ENCODE peak calls at places on chromosomes 4 and X, in five cellular contexts. F is hepatocyte, P is aorta, V is fibroblast of lung, L is foreskin fibroblast. R is an unnamed sample.

GRCh38 chr4:74039065-74039763 is 725 bp upstream of the CXCL3 start:
- DNase-seq in F (no peak), P (no peak), V (peak), L (no peak), R (no peak)

GRCh38 chr4:60656171-60656570 is 544.0 kb upstream of the ADGRL3 start:
- DNase-seq in F (no peak), P (no peak), V (peak), L (no peak), R (no peak)

GRCh38 chr4:173538148-173538902 is 8.3 kb upstream of the HAND2 start:
- DNase-seq in F (no peak), P (peak), V (no peak), L (no peak), R (no peak)

GRCh38 chr4:95409127-95409526 is 139.6 kb downstream of the UNC5C start:
- DNase-seq in F (no peak), P (no peak), V (no peak), L (no peak), R (no peak)

GRCh38 chrX:39145859-39146258 is 344.6 kb downstream of the MID1IP1 start:
- DNase-seq in F (no peak), P (no peak), V (no peak), L (no peak), R (no peak)

GRCh38 chr4:139214039-139214534 is 37.1 kb upstream of the ELF2 start:
- DNase-seq in F (no peak), P (peak), V (peak), L (no peak), R (peak)

GRCh38 chr4:184448828-184449227 is 25.5 kb downstream of the IRF2 start:
- DNase-seq in F (no peak), P (peak), V (peak), L (peak), R (no peak)

GRCh38 chr4:48329193-48329592 is 12.1 kb upstream of the SLAIN2 start:
- DNase-seq in F (peak), P (no peak), V (no peak), L (no peak), R (no peak)

GRCh38 chr4:170040031-170040680 is 14.0 kb upstream of the MFAP3L start:
- DNase-seq in F (no peak), P (no peak), V (no peak), L (no peak), R (no peak)

GRCh38 chrX:1165535-1166196 is 46.8 kb downstream of the CRLF2 start:
- DNase-seq in F (peak), P (peak), V (no peak), L (no peak), R (no peak)

GRCh38 chr4:153521995-153522799 is 56.0 kb downstream of the TMEM131L start:
- DNase-seq in F (no peak), P (no peak), V (no peak), L (no peak), R (no peak)

GRCh38 chrX:54534271-54534670 is 4.3 kb downstream of the GNL3L start:
- DNase-seq in F (no peak), P (no peak), V (no peak), L (no peak), R (no peak)

GRCh38 chrX:68416592-68416991 is 16.7 kb downstream of the OPHN1 start:
- DNase-seq in F (no peak), P (no peak), V (peak), L (no peak), R (no peak)

GRCh38 chrX:154483325-154483724 is 3.1 kb downstream of the UBL4A start:
- DNase-seq in F (no peak), P (no peak), V (no peak), L (no peak), R (no peak)

GRCh38 chrX:154486052-154486395 is 391 bp downstream of the UBL4A start:
- DNase-seq in F (peak), P (peak), V (no peak), L (no peak), R (no peak)

GRCh38 chrX:154484255-154485149 is 1.9 kb downstream of the UBL4A start:
- DNase-seq in F (peak), P (peak), V (no peak), L (no peak), R (no peak)

GRCh38 chrX:154486396-154487207 is at the start of gene UBL4A:
- DNase-seq in F (peak), P (peak), V (no peak), L (no peak), R (peak)

GRCh38 chrX:154485150-154486051 is 1.0 kb downstream of the UBL4A start:
- DNase-seq in F (no peak), P (peak), V (no peak), L (no peak), R (no peak)
- H3K4me3 ChIP-seq in F (no peak), P (peak), V (peak), L (peak), R (no peak)

GRCh38 chr4:112518675-112519074 is 2.7 kb upstream of the NEUROG2 start:
- DNase-seq in F (no peak), P (no peak), V (no peak), L (no peak), R (no peak)
- H3K4me3 ChIP-seq in F (no peak), P (no peak), V (no peak), L (no peak), R (no peak)

DNA sequence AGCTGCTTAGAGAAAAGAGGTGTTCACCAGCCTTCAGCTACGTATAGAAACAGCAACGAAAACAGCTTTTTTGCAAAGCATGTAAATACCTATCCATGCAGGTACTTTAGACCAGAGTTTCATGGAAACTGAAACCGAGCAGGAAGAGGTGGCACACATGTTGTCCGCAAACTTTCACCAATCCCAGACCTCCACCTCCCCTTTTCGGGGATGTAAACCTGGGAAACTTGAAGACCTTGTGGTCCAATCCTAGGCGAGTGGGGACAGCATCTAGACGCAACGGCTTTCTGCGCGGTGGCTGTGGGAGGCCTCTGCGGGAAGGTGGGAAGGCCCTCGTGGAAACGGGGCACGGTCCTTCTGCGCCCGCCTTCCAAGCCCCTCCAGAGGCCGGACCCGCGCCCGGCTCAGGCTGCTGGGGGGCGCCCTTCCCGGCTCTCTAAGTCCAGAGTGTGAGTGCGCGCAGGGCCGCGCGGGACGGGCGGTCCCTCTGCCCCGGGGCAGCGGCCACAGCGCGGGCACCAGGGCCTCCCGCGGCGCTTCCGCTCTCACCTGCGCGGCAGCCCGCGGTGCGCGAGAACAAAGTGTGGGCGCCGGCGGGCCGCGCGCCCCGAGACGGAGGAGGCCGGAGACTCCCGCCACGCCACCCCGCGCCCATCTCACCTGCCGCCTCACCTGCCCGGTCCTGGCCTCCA is 831 bp upstream of the SHROOM2 start:
- DNase-seq in F (peak), P (no peak), V (no peak), L (no peak), R (no peak)
- H3K4me3 ChIP-seq in F (peak), P (peak), V (no peak), L (no peak), R (no peak)

DNA sequence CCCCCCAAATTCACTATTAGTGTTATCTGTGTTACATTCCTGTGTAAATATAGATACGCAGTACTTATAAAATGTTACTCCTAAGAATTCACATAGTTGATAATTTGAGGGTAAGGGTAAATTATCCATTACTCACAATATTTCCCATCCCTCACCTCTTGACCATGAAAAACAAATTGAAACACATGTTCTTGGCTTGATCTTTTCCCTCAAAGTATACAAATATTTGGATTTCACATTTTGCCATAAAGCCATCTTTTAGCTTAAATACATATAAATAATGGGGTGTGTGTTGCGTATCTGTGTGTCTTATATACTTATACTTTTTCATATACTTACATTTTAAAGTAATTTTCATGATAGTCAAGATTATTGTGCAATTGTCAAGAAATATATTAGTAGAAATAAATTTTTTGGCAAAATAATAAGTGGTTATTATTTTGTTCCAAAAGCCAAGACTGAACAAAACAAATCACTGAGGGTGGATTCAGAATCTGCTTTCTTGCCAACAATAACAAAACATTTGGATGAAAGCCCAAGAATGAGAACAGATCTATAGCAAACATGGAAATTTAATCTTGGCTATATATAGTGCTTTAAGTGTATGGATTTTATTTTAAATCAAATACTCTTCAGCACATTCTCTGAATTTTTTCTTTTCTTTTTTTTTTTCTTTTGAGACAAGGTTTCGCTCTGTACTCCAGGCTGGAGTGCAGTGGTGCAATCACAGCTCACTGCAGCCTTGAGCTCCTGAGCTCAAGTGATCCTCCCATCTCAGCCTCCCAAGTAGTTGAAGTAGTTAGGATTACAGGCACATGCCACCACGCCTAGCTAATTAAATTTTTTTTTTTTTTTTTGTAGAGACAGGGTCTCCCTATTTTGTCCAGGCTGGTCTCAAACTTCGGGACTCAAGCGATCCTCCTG is 48.5 kb upstream of the PRSS48 start:
- DNase-seq in F (no peak), P (no peak), V (peak), L (no peak), R (no peak)
- H3K4me3 ChIP-seq in F (no peak), P (no peak), V (peak), L (no peak), R (no peak)

GRCh38 chrX:106728337-106728736 is 1.8 kb downstream of the RNF128 start:
- DNase-seq in F (no peak), P (no peak), V (no peak), L (no peak), R (no peak)
- H3K4me3 ChIP-seq in F (no peak), P (no peak), V (no peak), L (no peak), R (no peak)

DNA sequence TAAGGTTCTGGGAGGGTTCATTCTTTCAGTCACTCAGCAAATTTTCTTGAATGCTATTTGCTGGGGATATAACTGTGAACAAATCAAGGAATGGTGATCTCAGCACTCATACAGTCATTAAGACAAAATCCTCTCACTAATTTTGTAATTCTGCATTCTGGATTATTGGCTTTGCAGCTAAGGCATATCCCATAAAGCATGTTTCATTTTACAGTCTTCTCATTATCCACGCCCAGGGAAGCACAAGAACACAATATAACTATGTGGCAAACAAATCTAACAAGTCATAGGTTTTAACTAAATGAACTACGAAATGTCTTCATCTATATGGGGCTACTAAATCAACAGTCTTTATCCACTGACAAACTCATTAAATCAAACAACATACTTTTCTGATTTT is 139.9 kb downstream of the CAMK2D start:
- DNase-seq in F (no peak), P (no peak), V (no peak), L (no peak), R (no peak)
- H3K4me3 ChIP-seq in F (no peak), P (no peak), V (no peak), L (no peak), R (no peak)